ENCODE peak calls at places on chromosomes 3 and 15, in six cellular contexts. One of them, this sample, is unnamed.

GRCh38 chr3:145776782-145777408 is 384.1 kb downstream of the PLOD2 start:
- DNase-seq in left ventricle myocardium inferior: no peak
- DNase-seq in PC-3: peak
- DNase-seq in GM13977: peak
- DNase-seq in right atrium auricular region: no peak
- DNase-seq in Right ventricle myocardium superior: no peak
- DNase-seq in this sample: no peak

GRCh38 chr15:85380860-85381535 is 595 bp downstream of the AKAP13 start:
- DNase-seq in left ventricle myocardium inferior: peak
- DNase-seq in PC-3: peak
- DNase-seq in GM13977: peak
- DNase-seq in right atrium auricular region: no peak
- DNase-seq in Right ventricle myocardium superior: peak
- DNase-seq in this sample: peak

GRCh38 chr3:174325834-174326705 is 533.1 kb upstream of the NAALADL2 start:
- DNase-seq in left ventricle myocardium inferior: no peak
- DNase-seq in PC-3: no peak
- DNase-seq in GM13977: no peak
- DNase-seq in right atrium auricular region: no peak
- DNase-seq in Right ventricle myocardium superior: no peak
- DNase-seq in this sample: no peak

GRCh38 chr3:58874795-58875194 is 175.0 kb downstream of the CFAP20DC start:
- DNase-seq in left ventricle myocardium inferior: no peak
- DNase-seq in PC-3: peak
- DNase-seq in GM13977: peak
- DNase-seq in right atrium auricular region: no peak
- DNase-seq in Right ventricle myocardium superior: no peak
- DNase-seq in this sample: no peak

GRCh38 chr15:92383528-92384326 is 10.0 kb upstream of the ST8SIA2 start:
- DNase-seq in left ventricle myocardium inferior: no peak
- DNase-seq in PC-3: peak
- DNase-seq in GM13977: peak
- DNase-seq in right atrium auricular region: no peak
- DNase-seq in Right ventricle myocardium superior: no peak
- DNase-seq in this sample: no peak

GRCh38 chr3:79653242-79653830 is 114.5 kb downstream of the ROBO1 start:
- DNase-seq in left ventricle myocardium inferior: no peak
- DNase-seq in PC-3: no peak
- DNase-seq in GM13977: no peak
- DNase-seq in right atrium auricular region: no peak
- DNase-seq in Right ventricle myocardium superior: no peak
- DNase-seq in this sample: no peak

GRCh38 chr3:195467641-195468390 is 25.0 kb upstream of the ACAP2 start:
- DNase-seq in left ventricle myocardium inferior: no peak
- DNase-seq in PC-3: no peak
- DNase-seq in GM13977: no peak
- DNase-seq in right atrium auricular region: no peak
- DNase-seq in Right ventricle myocardium superior: no peak
- DNase-seq in this sample: no peak

GRCh38 chr3:61807865-61808276 is 246.5 kb downstream of the PTPRG start:
- DNase-seq in left ventricle myocardium inferior: no peak
- DNase-seq in PC-3: no peak
- DNase-seq in GM13977: no peak
- DNase-seq in right atrium auricular region: no peak
- DNase-seq in Right ventricle myocardium superior: no peak
- DNase-seq in this sample: no peak

This sample was measured in psoas muscle.